ENCODE peak calls at places on chromosomes 5 and 9, in seven cellular contexts. Z, J, Q, N, V, I and K are unnamed samples.

GRCh38 chr9:93712896-93713295 is 136.5 kb downstream of the PHF2 start:
- DNase-seq in I (no peak), J (no peak), Q (no peak), N (no peak), Z (no peak), V (no peak), K (no peak)

GRCh38 chr9:76185432-76185831 is 208.8 kb downstream of the RFK start:
- DNase-seq in N (no peak), Q (no peak), Z (no peak), J (no peak), I (no peak), V (no peak), K (no peak)

GRCh38 chr9:81826541-81826906 is 101.7 kb upstream of the SPATA31D4 start:
- DNase-seq in N (no peak), I (no peak), J (no peak), Z (no peak), Q (no peak), V (no peak), K (no peak)

GRCh38 chr5:126464959-126465358 is 41.8 kb downstream of the GRAMD2B start:
- DNase-seq in J (no peak), N (no peak), Q (no peak), Z (no peak), I (peak), V (no peak), K (no peak)

GRCh38 chr5:134463991-134464760 is 52.5 kb upstream of the CDKN2AIPNL start:
- DNase-seq in J (peak), Z (no peak), I (no peak), Q (no peak), N (no peak), V (no peak), K (no peak)

GRCh38 chr5:158142182-158142581 is 283.2 kb upstream of the CLINT1 start:
- DNase-seq in Z (no peak), Q (no peak), N (no peak), I (no peak), J (no peak), V (no peak), K (no peak)

GRCh38 chr5:139738777-139739611 is 56.6 kb upstream of the PSD2 start:
- DNase-seq in V (no peak), J (no peak), Q (no peak), I (no peak), N (no peak), Z (no peak), K (no peak)

GRCh38 chr9:121743441-121744001 is 92.1 kb downstream of the DAB2IP start:
- DNase-seq in Z (peak), N (no peak), I (peak), J (peak), V (peak), Q (peak), K (peak)

GRCh38 chr9:28121353-28121752 is 548.1 kb upstream of the C9orf72 start:
- DNase-seq in Z (no peak), V (no peak), N (no peak), Q (no peak), J (no peak), I (no peak), K (no peak)

GRCh38 chr9:21616082-21616778 is 134.1 kb upstream of the IFNE start:
- DNase-seq in I (no peak), N (no peak), J (peak), Z (peak), V (peak), Q (peak), K (peak)

GRCh38 chr5:59496524-59497134 is 396.9 kb downstream of the PDE4D start:
- DNase-seq in Q (peak), V (no peak), Z (peak), N (no peak), I (no peak), J (no peak), K (no peak)

GRCh38 chr5:115349001-115349817 is 52.8 kb upstream of the CCDC112 start:
- DNase-seq in N (no peak), J (peak), I (peak), Z (peak), V (peak), Q (peak), K (peak)

GRCh38 chr5:14008819-14009311 is 64.4 kb upstream of the DNAH5 start:
- DNase-seq in I (no peak), N (no peak), Q (no peak), J (no peak), Z (peak), V (peak), K (no peak)

GRCh38 chr9:90659626-90660364 is 17.2 kb upstream of the DIRAS2 start:
- DNase-seq in V (no peak), Q (peak), Z (no peak), J (peak), I (no peak), N (no peak), K (no peak)

DNA sequence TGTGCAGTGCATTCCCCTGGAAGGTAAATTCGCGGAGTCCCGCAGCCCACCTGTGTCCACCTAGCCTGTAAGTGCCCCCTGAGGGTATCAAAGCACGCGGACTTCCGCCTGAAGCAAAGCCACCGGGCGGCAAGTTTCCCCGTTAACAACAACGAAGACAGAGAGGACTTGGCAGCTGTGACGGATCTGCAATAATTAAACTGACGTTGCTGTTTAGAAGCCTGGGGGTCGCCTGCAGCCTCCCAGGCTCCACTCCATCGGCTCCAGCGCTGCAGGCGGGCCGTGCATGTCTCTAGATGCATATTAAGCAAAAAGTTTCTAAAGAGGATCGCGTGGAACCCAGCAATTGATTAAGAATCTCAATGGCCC is 255.0 kb downstream of the DOCK8 start:
- DNase-seq in I (peak), V (no peak), J (no peak), Z (no peak), N (no peak), Q (no peak), K (no peak)
- TF ChIP-seq CTCF in I (no peak), V (no peak), J (no peak), Z (no peak), N (no peak), Q (no peak), K (no peak)

GRCh38 chr5:55914141-55914413 is 62.9 kb downstream of the IL31RA start:
- DNase-seq in Q (no peak), Z (no peak), J (no peak), N (no peak), V (no peak), I (no peak), K (no peak)

GRCh38 chr5:55916986-55917385 is 65.8 kb downstream of the IL31RA start:
- DNase-seq in Q (no peak), Z (no peak), V (no peak), I (no peak), J (no peak), N (no peak), K (no peak)

GRCh38 chr5:55917402-55918096 is 66.4 kb downstream of the IL31RA start:
- DNase-seq in N (no peak), Z (no peak), Q (no peak), I (no peak), V (no peak), J (no peak), K (no peak)

GRCh38 chr5:55914971-55915370 is 63.8 kb downstream of the IL31RA start:
- DNase-seq in I (no peak), Q (no peak), V (no peak), Z (no peak), J (no peak), N (no peak), K (no peak)

DNA sequence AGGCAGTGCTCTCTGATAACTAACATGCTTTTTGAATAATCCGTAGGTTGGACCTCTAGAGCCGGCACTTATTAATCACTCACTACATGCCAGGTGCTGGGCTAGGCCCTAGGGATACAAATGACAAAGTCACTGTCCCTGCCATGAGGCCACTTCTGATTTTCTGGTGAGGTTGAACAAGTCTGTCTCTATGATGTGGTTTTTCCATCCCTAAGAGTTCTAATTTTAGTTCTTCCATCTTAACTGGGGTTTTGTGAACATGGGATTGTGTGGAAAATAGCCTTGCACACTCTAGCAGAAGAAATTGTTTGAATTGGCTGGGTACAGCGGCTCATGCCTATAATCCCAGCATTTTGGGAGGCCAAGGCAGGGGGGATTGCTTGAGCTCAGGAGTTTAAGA is 64.6 kb downstream of the IL31RA start:
- DNase-seq in V (no peak), I (no peak), Z (no peak), Q (no peak), J (no peak), N (no peak), K (no peak)
- H3K4me3 ChIP-seq in V (no peak), I (no peak), Z (no peak), Q (no peak), J (no peak), N (no peak), K (no peak)

DNA sequence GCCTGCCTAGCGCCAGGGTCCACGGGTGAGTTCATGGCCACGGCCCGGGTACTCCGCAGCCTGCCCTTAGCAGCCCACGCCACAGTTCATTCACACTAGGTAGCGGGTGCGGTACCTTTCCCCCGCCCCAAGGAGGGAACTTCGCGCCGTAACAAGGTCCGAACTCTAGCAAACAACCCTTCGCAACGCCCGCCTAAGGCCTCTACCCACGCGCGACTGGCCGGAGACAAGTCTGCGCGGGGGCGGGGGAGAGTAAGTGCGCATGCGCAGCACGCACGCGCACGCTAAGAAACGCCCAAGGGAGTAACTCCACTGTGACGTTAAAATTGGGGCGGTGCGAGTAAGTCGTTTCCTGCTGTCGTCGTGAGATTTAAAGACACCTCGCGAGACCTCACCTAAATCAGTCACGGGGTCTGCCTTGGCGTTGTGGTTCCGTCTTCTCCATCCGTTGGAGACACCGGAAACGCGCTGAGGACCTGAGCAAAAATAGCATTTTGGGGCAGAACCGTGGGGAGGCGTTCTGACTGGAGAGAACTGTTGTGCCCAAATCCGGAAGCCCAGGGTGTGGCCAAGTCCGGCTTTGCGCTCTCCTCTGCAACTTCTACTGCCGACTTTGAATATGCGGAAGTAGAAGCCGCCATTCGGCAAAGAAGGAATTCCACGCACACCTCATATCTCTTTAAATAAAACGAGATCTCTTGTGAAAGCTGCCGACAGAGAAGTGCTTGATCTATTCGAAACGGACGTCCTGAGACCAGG is at the start of gene RAPGEF6:
- DNase-seq in Z (peak), J (peak), V (peak), I (peak), Q (peak), N (peak), K (peak)
- TF ChIP-seq CTCF in Z (no peak), J (peak), V (no peak), I (no peak), Q (no peak), N (no peak), K (no peak)

GRCh38 chr9:133334161-133334560 is 1.8 kb downstream of the SURF6 start:
- DNase-seq in Q (no peak), Z (no peak), J (no peak), N (no peak), V (no peak), I (peak), K (no peak)

GRCh38 chr9:133333566-133333965 is 2.4 kb downstream of the SURF6 start:
- DNase-seq in Q (no peak), Z (no peak), J (no peak), N (no peak), I (no peak), V (no peak), K (no peak)

GRCh38 chr9:133333011-133333410 is 3.0 kb downstream of the SURF6 start:
- DNase-seq in Q (no peak), N (no peak), Z (no peak), V (no peak), I (no peak), J (no peak), K (no peak)

GRCh38 chr9:133339641-133340040 is 3.7 kb upstream of the SURF6 start:
- DNase-seq in Z (no peak), N (no peak), I (no peak), V (no peak), Q (no peak), J (no peak), K (no peak)

GRCh38 chr9:133335924-133336811 is at the start of gene SURF6:
- DNase-seq in N (peak), V (peak), J (peak), Q (peak), Z (peak), I (peak), K (peak)
- H3K4me3 ChIP-seq in N (peak), V (peak), J (peak), Q (peak), Z (peak), I (peak), K (peak)

DNA sequence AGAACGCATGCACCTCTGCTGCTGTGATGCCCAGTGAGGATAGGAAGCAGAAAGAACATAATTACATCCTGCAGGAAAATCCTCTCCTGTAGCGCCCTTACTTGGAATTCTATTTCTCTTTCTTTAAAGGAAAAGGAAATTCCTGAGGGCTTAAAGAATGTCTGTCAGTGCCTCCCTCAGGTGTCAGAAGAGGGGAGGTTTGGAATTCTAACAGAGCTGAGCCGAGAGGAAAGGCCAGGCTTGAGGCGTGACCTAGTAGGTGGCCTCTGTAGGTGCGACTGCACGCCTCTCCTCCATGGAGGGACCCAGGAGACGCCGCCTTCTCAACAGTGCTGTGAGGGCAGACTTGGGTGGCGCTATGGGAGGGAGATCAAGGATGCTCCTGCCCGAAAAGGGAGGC is 55.9 kb upstream of the ERCC6L2 start:
- DNase-seq in Q (no peak), N (no peak), J (no peak), V (no peak), Z (no peak), I (no peak), K (no peak)
- TF ChIP-seq CTCF in Q (no peak), N (no peak), J (no peak), V (no peak), Z (no peak), I (no peak), K (no peak)

GRCh38 chr5:111071413-111071812 is at the start of gene TSLP:
- DNase-seq in Q (no peak), N (no peak), Z (no peak), I (no peak), V (no peak), J (no peak), K (no peak)
- H3K4me3 ChIP-seq in Q (no peak), N (no peak), Z (no peak), I (no peak), V (no peak), J (peak), K (peak)